ENCODE peak calls at places on chromosomes 1 and 21, in four cellular contexts. C, E, S and Q are unnamed samples.

GRCh38 chr1:206551985-206552325 is 44.6 kb downstream of the RASSF5 start:
- DNase-seq in C (no peak), E (peak; percentile 28), S (no peak), Q (no peak)

GRCh38 chr1:145892486-145893087 is 6.9 kb upstream of the ANKRD35 start:
- DNase-seq in S (no peak), C (no peak), E (no peak), Q (peak; percentile 28)

GRCh38 chr1:203044546-203044975 is 18.3 kb downstream of the PPFIA4 start:
- DNase-seq in C (no peak), E (no peak), S (peak; percentile 41), Q (no peak)

GRCh38 chr1:109669246-109669948 is 1.5 kb downstream of the GSTM2 start:
- DNase-seq in C (no peak), S (no peak), E (peak; percentile 27), Q (no peak)

GRCh38 chr21:45499201-45499750 is 43.0 kb downstream of the SLC19A1 start:
- DNase-seq in S (peak; percentile 52), C (no peak), E (no peak), Q (no peak)

GRCh38 chr1:72284084-72284397 is 1.7 kb upstream of the NEGR1 start:
- DNase-seq in S (no peak), E (no peak), C (no peak), Q (no peak)

GRCh38 chr1:197811769-197812168 is 36.5 kb upstream of the DENND1B start:
- DNase-seq in S (no peak), C (no peak), E (no peak), Q (no peak)

GRCh38 chr1:215744419-215744818 is 177.3 kb downstream of the KCTD3 start:
- DNase-seq in E (no peak), C (no peak), S (no peak), Q (no peak)

GRCh38 chr1:153430166-153430553 is 13.8 kb downstream of the S100A7A start:
- DNase-seq in C (no peak), S (no peak), E (no peak), Q (no peak)

DNA sequence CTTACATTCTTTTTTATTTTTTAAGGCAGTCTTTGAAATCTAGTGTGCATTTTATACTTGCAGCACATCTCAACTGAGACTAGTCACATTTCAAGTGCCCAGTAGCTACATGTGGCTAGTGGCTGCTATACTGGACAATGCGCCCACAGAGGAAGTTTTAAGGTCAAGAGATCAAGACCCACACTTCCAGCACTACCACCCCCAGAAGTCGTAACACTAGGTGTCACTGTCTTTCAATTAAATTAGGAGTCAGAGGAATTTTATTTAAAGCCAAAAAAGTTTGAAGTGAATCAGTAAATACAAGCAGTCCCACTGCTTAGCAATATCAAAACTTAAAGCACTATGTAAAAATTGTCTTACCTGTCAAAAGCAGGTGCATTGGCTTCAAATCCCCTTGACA is 39.9 kb downstream of the SYNJ1 start:
- DNase-seq in E (no peak), S (no peak), C (no peak), Q (no peak)
- TF ChIP-seq CTCF in E (no peak), S (no peak), C (no peak), Q (no peak)

GRCh38 chr1:243473281-243474210 is 217.7 kb downstream of the SDCCAG8 start:
- DNase-seq in S (no peak), E (no peak), C (no peak), Q (no peak)

GRCh38 chr1:243475966-243476365 is 220.1 kb downstream of the SDCCAG8 start:
- DNase-seq in C (no peak), S (no peak), E (no peak), Q (no peak)

GRCh38 chr1:243471754-243472725 is 216.2 kb downstream of the SDCCAG8 start:
- DNase-seq in C (no peak), S (no peak), E (no peak), Q (no peak)

GRCh38 chr1:243474906-243475305 is 219.1 kb downstream of the SDCCAG8 start:
- DNase-seq in S (no peak), E (no peak), C (no peak), Q (no peak)

GRCh38 chr1:243474384-243474851 is 218.6 kb downstream of the SDCCAG8 start:
- DNase-seq in C (no peak), S (peak; percentile 74), E (no peak), Q (no peak)
- H3K4me3 ChIP-seq in C (no peak overlapping the region), S (peak overlapping the region; percentile 63), E (no peak overlapping the region), Q (no peak overlapping the region)

DNA sequence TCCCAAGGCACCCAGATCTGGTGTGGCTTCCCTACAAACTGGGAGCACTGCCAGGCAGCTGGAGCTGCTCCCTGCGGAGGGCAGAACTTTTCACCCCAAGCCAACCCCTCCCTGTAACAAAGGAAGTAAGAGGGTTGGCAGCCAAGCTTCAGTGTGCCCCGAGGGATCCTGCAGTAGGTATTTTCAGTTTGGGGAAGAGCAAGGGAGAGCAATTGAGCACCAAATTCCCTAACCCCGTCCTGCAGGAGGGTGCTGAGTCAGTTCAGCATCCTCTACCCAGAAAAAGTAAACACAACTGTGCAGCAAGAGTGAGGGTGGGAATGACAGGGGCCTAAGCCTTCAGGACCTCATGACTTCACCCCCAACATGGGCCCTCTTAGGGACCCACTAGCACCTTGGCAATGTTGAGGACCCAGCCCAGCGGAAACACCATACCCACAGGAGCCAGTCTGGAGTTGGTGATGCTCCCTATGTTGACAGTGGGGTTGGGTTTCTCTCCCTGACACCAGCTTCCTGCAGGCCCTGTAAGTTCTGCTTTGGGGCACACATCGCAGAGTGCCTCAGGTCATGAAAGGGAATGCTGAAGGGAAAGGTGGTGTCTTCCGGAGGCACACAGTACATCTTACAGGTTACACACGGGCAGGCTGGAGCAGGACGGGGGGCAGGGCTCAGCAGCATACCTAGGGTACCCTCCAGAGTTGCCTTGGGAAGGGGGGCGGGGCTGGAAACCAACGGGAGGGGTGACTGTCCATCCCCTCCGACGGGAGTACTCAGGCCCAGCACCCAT is 14.8 kb downstream of the SH3BP5L start:
- DNase-seq in S (no peak), E (no peak), C (peak; percentile 47), Q (peak; percentile 37)
- H3K4me1 ChIP-seq in S (peaks cover 18% of the 10 kb centered on the region), E (peaks cover 12% of the 10 kb centered on the region), C (no peaks in the 10 kb centered on the region), Q (no peaks in the 10 kb centered on the region)

DNA sequence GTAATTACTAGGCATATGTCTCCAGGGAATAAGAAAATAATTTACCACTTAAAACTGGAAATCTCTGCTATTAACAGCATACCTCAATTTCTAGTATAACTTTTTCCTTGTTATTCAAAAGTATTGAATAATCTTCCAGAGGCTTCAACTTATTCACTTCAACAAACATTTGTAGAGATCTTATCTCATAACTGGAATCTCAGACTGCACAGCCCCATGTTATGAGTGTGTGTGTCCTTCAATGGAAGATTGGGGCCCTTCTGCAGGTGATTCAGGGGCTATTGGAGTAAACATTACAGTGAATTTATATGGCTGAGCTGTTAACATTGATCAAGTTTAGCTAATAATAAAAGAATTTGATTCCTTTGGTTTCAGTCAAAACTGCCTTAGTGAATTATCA is 946.1 kb downstream of the TTLL7 start:
- DNase-seq in S (no peak), C (no peak), E (no peak), Q (no peak)
- TF ChIP-seq CTCF in S (no peak), C (no peak), E (no peak), Q (no peak)

GRCh38 chr1:22643928-22644327 is 495 bp downstream of the C1QC start:
- DNase-seq in S (no peak), C (no peak), E (no peak), Q (no peak)

GRCh38 chr1:22650089-22650693 is 2.8 kb upstream of the C1QB start:
- DNase-seq in S (no peak), C (no peak), E (no peak), Q (no peak)

GRCh38 chr1:22643381-22643780 is at the start of gene C1QC:
- DNase-seq in E (peak; percentile 26), C (peak; percentile 68), S (no peak), Q (no peak)

GRCh38 chr1:22645936-22646335 is 2.5 kb downstream of the C1QC start:
- DNase-seq in S (no peak), E (no peak), C (peak; percentile 46), Q (no peak)

GRCh38 chr1:22646359-22646758 is 2.9 kb downstream of the C1QC start:
- DNase-seq in S (no peak), E (no peak), C (no peak), Q (no peak)
- H3K4me3 ChIP-seq in S (no peak overlapping the region), E (no peak overlapping the region), C (no peak overlapping the region), Q (no peak overlapping the region)

DNA sequence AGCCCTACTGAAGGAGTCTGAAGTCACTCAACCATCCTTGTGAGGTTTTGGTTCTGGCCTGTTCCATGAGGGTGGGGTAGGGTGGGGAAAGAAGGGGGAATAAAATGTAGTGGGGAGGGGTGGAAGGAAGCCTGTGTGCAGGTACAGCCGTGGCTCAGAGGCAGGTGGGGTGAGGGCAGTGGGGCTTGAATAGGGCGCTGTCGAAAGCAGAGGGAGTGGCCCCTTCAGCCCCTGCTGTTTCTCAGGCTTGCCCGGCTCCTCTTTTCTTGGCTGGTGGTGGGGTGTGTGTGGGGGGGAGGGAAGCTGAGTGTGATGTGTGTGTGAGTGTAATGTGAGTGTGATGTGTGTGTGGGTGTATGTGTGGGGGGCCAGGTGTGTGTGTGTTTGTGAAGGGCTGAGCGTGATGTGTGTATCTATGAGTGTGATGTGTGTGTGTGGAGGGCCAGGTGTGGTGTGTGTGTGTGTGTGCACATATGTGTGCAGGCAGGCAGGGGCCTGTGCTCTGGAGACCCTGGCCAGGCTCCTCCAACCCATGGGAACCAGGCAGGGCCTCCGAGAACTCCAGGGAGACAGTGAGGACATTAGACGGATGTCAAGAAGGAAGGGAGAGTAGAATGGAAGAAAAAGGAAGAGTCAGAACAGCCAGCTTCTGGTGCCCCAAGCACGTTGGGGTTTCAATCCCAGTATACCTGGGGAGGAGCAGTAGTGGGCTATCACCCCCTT is 9.0 kb downstream of the SOX13 start:
- DNase-seq in C (no peak), S (no peak), E (no peak), Q (peak; percentile 59)
- H3K4me1 ChIP-seq in C (peaks cover 5% of the 10 kb centered on the region), S (peaks cover 62% of the 10 kb centered on the region), E (peaks cover 72% of the 10 kb centered on the region), Q (peaks cover 76% of the 10 kb centered on the region)